ENCODE peak calls at places on chromosome 1, in four cellular contexts. O is stimulated activated CD4-positive, alpha-beta T cell treated with anti-CD3 and anti-CD28 coated beads, Interleukin-2, amount 100 ng/mL, for 24 hours; B is activated CD4-positive, CD25-positive, alpha-beta regulatory T cell treated with anti-CD3 and anti-CD28 coated beads, Interleukin-2, amount 50 U/mL, for 16 hours; V is iris pigment epithelial cell. T is an unnamed sample.

GRCh38 chr1:187244623-187245022 is 415.9 kb downstream of the PLA2G4A start:
- DNase-seq in V (peak), O (no peak), B (no peak), T (no peak)

GRCh38 chr1:119091618-119092017 is 48.8 kb downstream of the WARS2 start:
- DNase-seq in B (no peak), O (no peak), V (no peak), T (no peak)

GRCh38 chr1:222129041-222129440 is 387.2 kb upstream of the DUSP10 start:
- DNase-seq in O (no peak), B (no peak), V (no peak), T (no peak)

GRCh38 chr1:16010837-16011236 is 6.8 kb downstream of the SRARP start:
- DNase-seq in B (no peak), O (no peak), V (no peak), T (no peak)

GRCh38 chr1:79373481-79374132 is 367.1 kb upstream of the ADGRL4 start:
- DNase-seq in O (no peak), B (no peak), V (no peak), T (peak)

GRCh38 chr1:61447339-61448016 is 277.5 kb downstream of the TM2D1 start:
- DNase-seq in V (no peak), O (no peak), B (no peak), T (no peak)

GRCh38 chr1:195899762-195900352 is 708.4 kb downstream of the KCNT2 start:
- DNase-seq in B (no peak), O (no peak), V (peak), T (no peak)

GRCh38 chr1:204725821-204726448 is 40.4 kb upstream of the LRRN2 start:
- DNase-seq in B (no peak), O (no peak), V (no peak), T (no peak)

GRCh38 chr1:116817582-116818064 is 63.4 kb downstream of the CD2 start:
- DNase-seq in O (peak), B (peak), V (peak), T (no peak)

GRCh38 chr1:232508161-232508661 is 121.7 kb downstream of the SIPA1L2 start:
- DNase-seq in B (no peak), O (no peak), V (no peak), T (no peak)

GRCh38 chr1:38475624-38476005 is 384.0 kb downstream of the RRAGC start:
- DNase-seq in V (no peak), O (no peak), B (no peak), T (no peak)